ENCODE peak calls at places on chromosomes 13 and 19, in six cellular contexts. E, Z, W, L, A and U are unnamed samples.
A peak's percentile ranks its signal among the peaks of the same experiment; 100 is the strongest.

GRCh38 chr19:35313614-35314013 is 15.4 kb upstream of the CD22 start:
- DNase-seq in E (peak; percentile 35), Z (no peak), W (no peak), L (no peak), A (no peak), U (no peak)

GRCh38 chr13:23321534-23322241 is 111.8 kb downstream of the SACS start:
- DNase-seq in E (no peak), Z (no peak), W (peak; percentile 82), L (peak; percentile 75), A (no peak), U (peak; percentile 76)

GRCh38 chr13:34340534-34340933 is 522.6 kb downstream of the RFC3 start:
- DNase-seq in E (no peak), Z (no peak), W (no peak), L (no peak), A (no peak), U (no peak)

GRCh38 chr13:92589955-92590354 is 636.7 kb upstream of the GPC6 start:
- DNase-seq in E (peak; percentile 43), Z (no peak), W (no peak), L (no peak), A (no peak), U (no peak)

GRCh38 chr19:10122066-10122465 is 2.4 kb upstream of the EIF3G start:
- DNase-seq in E (no peak), Z (no peak), W (no peak), L (peak; percentile 62), A (no peak), U (no peak)

GRCh38 chr19:45153339-45154063 is 7.3 kb downstream of the NKPD1 start:
- DNase-seq in E (peak; percentile 84), Z (peak; percentile 79), W (no peak), L (no peak), A (no peak), U (no peak)

GRCh38 chr13:32946558-32946957 is 69.7 kb upstream of the KL start:
- DNase-seq in E (no peak), Z (no peak), W (no peak), L (no peak), A (no peak), U (no peak)

GRCh38 chr19:17475541-17476115 is 5.3 kb downstream of the SLC27A1 start:
- DNase-seq in E (no peak), Z (no peak), W (no peak), L (peak; percentile 53), A (no peak), U (no peak)

GRCh38 chr19:383922-384800 is 24.8 kb downstream of the C2CD4C start:
- DNase-seq in E (peak; percentile 93), Z (peak; percentile 88), W (no peak), L (no peak), A (no peak), U (no peak)

GRCh38 chr13:45297456-45298205 is 43.4 kb downstream of the TPT1 start:
- DNase-seq in E (no peak), Z (no peak), W (no peak), L (no peak), A (no peak), U (no peak)

GRCh38 chr19:6393982-6394412 is 1.0 kb upstream of the GTF2F1 start:
- DNase-seq in E (no peak), Z (no peak), W (no peak), L (no peak), A (no peak), U (no peak)

GRCh38 chr19:55579766-55580621 is 654 bp downstream of the ZNF579 start:
- DNase-seq in E (peak; percentile 74), Z (peak; percentile 21), W (no peak), L (no peak), A (no peak), U (no peak)

GRCh38 chr13:94033098-94033497 is 446.4 kb downstream of the DCT start:
- DNase-seq in E (no peak), Z (no peak), W (no peak), L (no peak), A (no peak), U (no peak)

GRCh38 chr13:112844411-112844810 is 124.6 kb upstream of the MCF2L start:
- DNase-seq in E (no peak), Z (no peak), W (no peak), L (no peak), A (no peak), U (no peak)

GRCh38 chr19:4052114-4052992 is 14.3 kb downstream of the ZBTB7A start:
- DNase-seq in E (no peak), Z (no peak), W (no peak), L (no peak), A (no peak), U (no peak)

GRCh38 chr19:11279505-11280236 is 16.3 kb upstream of the TSPAN16 start:
- DNase-seq in E (no peak), Z (no peak), W (no peak), L (no peak), A (no peak), U (no peak)

GRCh38 chr13:29849071-29849541 is 1.3 kb downstream of the UBL3 start:
- DNase-seq in E (peak; percentile 53), Z (peak; percentile 30), W (no peak), L (no peak), A (no peak), U (no peak)

GRCh38 chr13:98456423-98456845 is 120.5 kb downstream of the STK24 start:
- DNase-seq in E (no peak), Z (no peak), W (no peak), L (no peak), A (no peak), U (no peak)

GRCh38 chr13:96075953-96076543 is 13.9 kb upstream of the HS6ST3 start:
- DNase-seq in E (no peak), Z (no peak), W (no peak), L (peak; percentile 3), A (no peak), U (no peak)

GRCh38 chr19:18251587-18252369 is 22.5 kb downstream of the IQCN start:
- DNase-seq in E (peak; percentile 95), Z (peak; percentile 94), W (peak; percentile 82), L (no peak), A (no peak), U (no peak)

GRCh38 chr13:111482126-111482525 is 161.7 kb downstream of the TEX29 start:
- DNase-seq in E (no peak), Z (no peak), W (no peak), L (no peak), A (no peak), U (no peak)

GRCh38 chr13:60583911-60584753 is 187.1 kb downstream of the TDRD3 start:
- DNase-seq in E (peak; percentile 77), Z (peak; percentile 75), W (no peak), L (peak; percentile 65), A (no peak), U (peak; percentile 4)